ENCODE peak calls at places on chromosomes 3 and 15, in six cellular contexts. H is cardiac muscle cell; F is H9; K is EH; Y is stimulated activated CD8-positive, alpha-beta memory T cell treated with anti-CD3 and anti-CD28 coated beads, Interleukin-15, amount 100 ng/mL, for 4 hours; Q is M059J. O is an unnamed sample.

GRCh38 chr3:147702499-147702898 is 293.3 kb downstream of the ZIC1 start:
- DNase-seq in H (no peak), F (no peak), K (peak; percentile 2), Y (no peak), Q (no peak), O (no peak)

GRCh38 chr3:150759319-150759718 is 3.6 kb downstream of the SIAH2 start:
- DNase-seq in H (no peak), F (no peak), K (no peak), Y (no peak), Q (no peak), O (no peak)

GRCh38 chr3:112689989-112690388 is 49.0 kb upstream of the CCDC80 start:
- DNase-seq in H (no peak), F (no peak), K (no peak), Y (no peak), Q (peak; percentile 39), O (no peak)

GRCh38 chr3:71503525-71504249 is 79.8 kb downstream of the FOXP1 start:
- DNase-seq in H (no peak), F (no peak), K (peak; percentile 81), Y (no peak), Q (peak; percentile 62), O (no peak)

GRCh38 chr15:73631915-73632669 is 1.1 kb downstream of the NPTN start:
- DNase-seq in H (peak; percentile 79), F (peak; percentile 45), K (peak; percentile 85), Y (no peak), Q (peak; percentile 54), O (no peak)

GRCh38 chr15:49627407-49627877 is 6.6 kb downstream of the DTWD1 start:
- DNase-seq in H (no peak), F (no peak), K (peak; percentile 95), Y (no peak), Q (peak; percentile 95), O (no peak)

GRCh38 chr15:74461847-74462511 is 1.0 kb upstream of the UBL7 start:
- DNase-seq in H (peak; percentile 26), F (no peak), K (peak; percentile 15), Y (no peak), Q (peak; percentile 31), O (no peak)

GRCh38 chr3:78632925-78633324 is 1134.9 kb downstream of the ROBO1 start:
- DNase-seq in H (no peak), F (no peak), K (no peak), Y (no peak), Q (no peak), O (no peak)

GRCh38 chr3:43870110-43870509 is 179.4 kb downstream of the ABHD5 start:
- DNase-seq in H (no peak), F (peak; percentile 33), K (peak; percentile 82), Y (no peak), Q (peak; percentile 89), O (no peak)

GRCh38 chr3:50428007-50428633 is 68.8 kb upstream of the TMEM115 start:
- DNase-seq in H (no peak), F (no peak), K (peak; percentile 30), Y (no peak), Q (peak; percentile 60), O (no peak)

GRCh38 chr3:195209836-195210551 is 61.0 kb downstream of the XXYLT1 start:
- DNase-seq in H (no peak), F (no peak), K (peak; percentile 78), Y (no peak), Q (no peak), O (no peak)

GRCh38 chr3:112115806-112116383 is 17.2 kb downstream of the GCSAM start:
- DNase-seq in H (no peak), F (no peak), K (no peak), Y (no peak), Q (no peak), O (no peak)

GRCh38 chr3:79953591-79954105 is 185.8 kb upstream of the ROBO1 start:
- DNase-seq in H (no peak), F (no peak), K (no peak), Y (no peak), Q (no peak), O (no peak)

GRCh38 chr3:123447749-123448502 is 964 bp downstream of the ADCY5 start:
- DNase-seq in H (peak; percentile 71), F (peak; percentile 70), K (peak; percentile 6), Y (no peak), Q (no peak), O (no peak)

GRCh38 chr3:105798381-105798934 is 70.4 kb downstream of the CBLB start:
- DNase-seq in H (no peak), F (no peak), K (no peak), Y (no peak), Q (no peak), O (no peak)

GRCh38 chr3:78988324-78988723 is 779.5 kb downstream of the ROBO1 start:
- DNase-seq in H (no peak), F (no peak), K (peak; percentile 37), Y (no peak), Q (peak; percentile 11), O (no peak)

GRCh38 chr3:31185004-31185357 is 290.5 kb upstream of the GADL1 start:
- DNase-seq in H (no peak), F (no peak), K (peak; percentile 29), Y (no peak), Q (peak; percentile 29), O (no peak)

GRCh38 chr15:70788114-70789049 is 25.0 kb upstream of the UACA start:
- DNase-seq in H (no peak), F (no peak), K (peak; percentile 85), Y (no peak), Q (peak; percentile 81), O (no peak)

GRCh38 chr3:155554777-155555445 is 190.0 kb downstream of the PLCH1 start:
- DNase-seq in H (no peak), F (no peak), K (no peak), Y (no peak), Q (no peak), O (no peak)

GRCh38 chr3:141303481-141304223 is 64.7 kb upstream of the ZBTB38 start:
- DNase-seq in H (peak; percentile 79), F (no peak), K (peak; percentile 84), Y (peak; percentile 34), Q (peak; percentile 87), O (no peak)

GRCh38 chr3:82807781-82808180 is 1046.3 kb upstream of the GBE1 start:
- DNase-seq in H (no peak), F (no peak), K (no peak), Y (no peak), Q (no peak), O (no peak)

GRCh38 chr3:191774485-191774884 is 313.5 kb downstream of the PYDC2 start:
- DNase-seq in H (no peak), F (no peak), K (peak; percentile 57), Y (no peak), Q (peak; percentile 99), O (no peak)

GRCh38 chr15:74783072-74783807 is 1.4 kb downstream of the CSK start:
- DNase-seq in H (no peak), F (no peak), K (peak; percentile 54), Y (no peak), Q (no peak), O (no peak)

GRCh38 chr15:78808550-78808949 is 2.7 kb downstream of the ADAMTS7 start:
- DNase-seq in H (peak; percentile 34), F (peak; percentile 70), K (peak; percentile 55), Y (no peak), Q (no peak), O (no peak)

GRCh38 chr3:124282751-124283643 is 291.1 kb upstream of the ROPN1 start:
- DNase-seq in H (peak; percentile 30), F (no peak), K (peak; percentile 97), Y (no peak), Q (peak; percentile 91), O (no peak)

GRCh38 chr3:169662215-169663070 is 1.1 kb downstream of the MECOM start:
- DNase-seq in H (peak; percentile 94), F (peak; percentile 85), K (peak; percentile 44), Y (no peak), Q (peak; percentile 84), O (no peak)

GRCh38 chr15:33067456-33067855 is 127.1 kb downstream of the FMN1 start:
- DNase-seq in H (no peak), F (no peak), K (peak; percentile 94), Y (no peak), Q (peak; percentile 81), O (no peak)

GRCh38 chr3:108757404-108757982 is at the start of gene RETNLB:
- DNase-seq in H (no peak), F (no peak), K (no peak), Y (no peak), Q (no peak), O (no peak)

GRCh38 chr15:101357333-101357732 is 62.3 kb upstream of the SNRPA1 start:
- DNase-seq in H (peak; percentile 17), F (no peak), K (no peak), Y (no peak), Q (peak; percentile 5), O (no peak)

GRCh38 chr3:149501524-149501923 is 27.0 kb downstream of the TM4SF4 start:
- DNase-seq in H (no peak), F (no peak), K (peak; percentile 93), Y (no peak), Q (peak; percentile 81), O (no peak)

O was measured in cortex of kidney.